ENCODE peak calls at places on chromosome 4, in seven cellular contexts. One of them, this sample, is unnamed.
A peak's percentile ranks its signal among the peaks of the same experiment; 100 is the strongest.

GRCh38 chr4:145042601-145043000 is 55.4 kb downstream of the ANAPC10 start:
- DNase-seq in fibroblast of lung: peak; percentile 37
- DNase-seq in IMR-90: no peak
- DNase-seq in mammary epithelial cell: no peak
- DNase-seq in HCT116: no peak
- DNase-seq in right lobe of liver: no peak
- DNase-seq in SJSA1: peak; percentile 74
- DNase-seq in this sample: no peak

GRCh38 chr4:185464184-185464583 is 7.3 kb downstream of the CCDC110 start:
- DNase-seq in IMR-90: no peak
- DNase-seq in mammary epithelial cell: no peak
- DNase-seq in fibroblast of lung: no peak
- DNase-seq in SJSA1: no peak
- DNase-seq in right lobe of liver: no peak
- DNase-seq in HCT116: no peak
- DNase-seq in this sample: no peak

GRCh38 chr4:84171871-84172270 is 327.2 kb downstream of the NKX6-1 start:
- DNase-seq in fibroblast of lung: no peak
- DNase-seq in IMR-90: no peak
- DNase-seq in HCT116: no peak
- DNase-seq in SJSA1: no peak
- DNase-seq in right lobe of liver: no peak
- DNase-seq in mammary epithelial cell: peak; percentile 15
- DNase-seq in this sample: no peak

GRCh38 chr4:102598102-102598758 is 97.1 kb downstream of the NFKB1 start:
- DNase-seq in SJSA1: no peak
- DNase-seq in fibroblast of lung: peak; percentile 69
- DNase-seq in mammary epithelial cell: no peak
- DNase-seq in right lobe of liver: no peak
- DNase-seq in HCT116: no peak
- DNase-seq in IMR-90: peak; percentile 45
- DNase-seq in this sample: no peak

GRCh38 chr4:37604464-37604863 is 81.7 kb downstream of the RELL1 start:
- DNase-seq in SJSA1: peak; percentile 4
- DNase-seq in IMR-90: peak; percentile 68
- DNase-seq in right lobe of liver: no peak
- DNase-seq in mammary epithelial cell: peak; percentile 30
- DNase-seq in fibroblast of lung: peak; percentile 62
- DNase-seq in HCT116: peak; percentile 37
- DNase-seq in this sample: peak; percentile 73

GRCh38 chr4:137819964-137820383 is 287.7 kb upstream of the PCDH18 start:
- DNase-seq in fibroblast of lung: peak; percentile 55
- DNase-seq in IMR-90: peak; percentile 65
- DNase-seq in SJSA1: peak; percentile 25
- DNase-seq in mammary epithelial cell: peak; percentile 57
- DNase-seq in right lobe of liver: no peak
- DNase-seq in HCT116: peak; percentile 50
- DNase-seq in this sample: peak; percentile 12

GRCh38 chr4:123327346-123327745 is 69.2 kb upstream of the SPRY1 start:
- DNase-seq in mammary epithelial cell: no peak
- DNase-seq in fibroblast of lung: peak; percentile 42
- DNase-seq in IMR-90: no peak
- DNase-seq in SJSA1: no peak
- DNase-seq in HCT116: no peak
- DNase-seq in right lobe of liver: no peak
- DNase-seq in this sample: no peak

GRCh38 chr4:25011135-25011866 is 19.4 kb downstream of the LGI2 start:
- DNase-seq in HCT116: no peak
- DNase-seq in IMR-90: no peak
- DNase-seq in mammary epithelial cell: no peak
- DNase-seq in SJSA1: no peak
- DNase-seq in right lobe of liver: no peak
- DNase-seq in fibroblast of lung: no peak
- DNase-seq in this sample: no peak

GRCh38 chr4:5186584-5187170 is 135.4 kb downstream of the STK32B start:
- DNase-seq in IMR-90: no peak
- DNase-seq in right lobe of liver: no peak
- DNase-seq in mammary epithelial cell: no peak
- DNase-seq in SJSA1: no peak
- DNase-seq in HCT116: no peak
- DNase-seq in fibroblast of lung: no peak
- DNase-seq in this sample: no peak

GRCh38 chr4:5511791-5512190 is 196.6 kb downstream of the EVC2 start:
- DNase-seq in fibroblast of lung: peak; percentile 51
- DNase-seq in SJSA1: no peak
- DNase-seq in right lobe of liver: no peak
- DNase-seq in IMR-90: peak; percentile 63
- DNase-seq in mammary epithelial cell: peak; percentile 43
- DNase-seq in HCT116: no peak
- DNase-seq in this sample: no peak

GRCh38 chr4:112287258-112287873 is 1.7 kb upstream of the TIFA start:
- DNase-seq in HCT116: no peak
- DNase-seq in SJSA1: no peak
- DNase-seq in IMR-90: no peak
- DNase-seq in mammary epithelial cell: no peak
- DNase-seq in right lobe of liver: no peak
- DNase-seq in fibroblast of lung: no peak
- DNase-seq in this sample: no peak
- H3K4me3 ChIP-seq in HCT116: no peak overlapping the region
- H3K4me3 ChIP-seq in SJSA1: no peak overlapping the region
- H3K4me3 ChIP-seq in IMR-90: no peak overlapping the region
- H3K4me3 ChIP-seq in mammary epithelial cell: no peak overlapping the region
- H3K4me3 ChIP-seq in right lobe of liver: no peak overlapping the region
- H3K4me3 ChIP-seq in fibroblast of lung: no peak overlapping the region
- H3K4me3 ChIP-seq in this sample: no peak overlapping the region

GRCh38 chr4:41455215-41455614 is 82.7 kb upstream of the LIMCH1 start:
- DNase-seq in mammary epithelial cell: no peak
- DNase-seq in fibroblast of lung: no peak
- DNase-seq in SJSA1: no peak
- DNase-seq in HCT116: no peak
- DNase-seq in right lobe of liver: no peak
- DNase-seq in IMR-90: no peak
- DNase-seq in this sample: no peak
- H3K4me1 ChIP-seq in mammary epithelial cell: no peaks in the 10 kb centered on the region
- H3K4me1 ChIP-seq in fibroblast of lung: no peaks in the 10 kb centered on the region
- H3K4me1 ChIP-seq in SJSA1: peaks cover 10% of the 10 kb centered on the region
- H3K4me1 ChIP-seq in HCT116: no peaks in the 10 kb centered on the region
- H3K4me1 ChIP-seq in right lobe of liver: no peaks in the 10 kb centered on the region
- H3K4me1 ChIP-seq in IMR-90: no peaks in the 10 kb centered on the region
- H3K4me1 ChIP-seq in this sample: peaks cover 25% of the 10 kb centered on the region

DNA sequence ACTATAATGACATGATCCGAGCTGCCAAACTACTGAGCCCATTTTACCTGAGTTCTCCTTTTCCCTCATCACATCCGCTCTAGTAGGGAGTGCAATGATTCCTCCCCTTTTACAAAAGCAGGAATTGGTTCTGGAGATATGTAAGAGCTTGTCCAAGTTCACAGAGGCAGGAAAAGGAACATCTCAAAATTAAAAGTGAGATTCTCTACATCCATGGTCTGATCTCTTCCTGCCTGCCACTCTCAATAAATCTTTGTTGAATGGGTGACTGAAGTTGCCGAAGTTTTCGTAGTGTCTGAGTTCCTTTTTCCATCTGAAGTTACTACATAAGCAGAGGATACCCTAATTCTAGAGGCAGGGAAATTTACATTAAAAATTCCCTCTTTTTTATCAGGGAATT is at the start of gene FGFBP1:
- DNase-seq in IMR-90: no peak
- DNase-seq in right lobe of liver: no peak
- DNase-seq in SJSA1: no peak
- DNase-seq in mammary epithelial cell: no peak
- DNase-seq in HCT116: no peak
- DNase-seq in fibroblast of lung: no peak
- DNase-seq in this sample: no peak
- H3K4me3 ChIP-seq in IMR-90: no peak within 1 kb of the TSS
- H3K4me3 ChIP-seq in right lobe of liver: no peak within 1 kb of the TSS
- H3K4me3 ChIP-seq in SJSA1: no peak within 1 kb of the TSS
- H3K4me3 ChIP-seq in mammary epithelial cell: peak within 1 kb of the TSS; percentile 75
- H3K4me3 ChIP-seq in HCT116: peak within 1 kb of the TSS; percentile 18
- H3K4me3 ChIP-seq in fibroblast of lung: no peak within 1 kb of the TSS
- H3K4me3 ChIP-seq in this sample: peak within 1 kb of the TSS; percentile 34

DNA sequence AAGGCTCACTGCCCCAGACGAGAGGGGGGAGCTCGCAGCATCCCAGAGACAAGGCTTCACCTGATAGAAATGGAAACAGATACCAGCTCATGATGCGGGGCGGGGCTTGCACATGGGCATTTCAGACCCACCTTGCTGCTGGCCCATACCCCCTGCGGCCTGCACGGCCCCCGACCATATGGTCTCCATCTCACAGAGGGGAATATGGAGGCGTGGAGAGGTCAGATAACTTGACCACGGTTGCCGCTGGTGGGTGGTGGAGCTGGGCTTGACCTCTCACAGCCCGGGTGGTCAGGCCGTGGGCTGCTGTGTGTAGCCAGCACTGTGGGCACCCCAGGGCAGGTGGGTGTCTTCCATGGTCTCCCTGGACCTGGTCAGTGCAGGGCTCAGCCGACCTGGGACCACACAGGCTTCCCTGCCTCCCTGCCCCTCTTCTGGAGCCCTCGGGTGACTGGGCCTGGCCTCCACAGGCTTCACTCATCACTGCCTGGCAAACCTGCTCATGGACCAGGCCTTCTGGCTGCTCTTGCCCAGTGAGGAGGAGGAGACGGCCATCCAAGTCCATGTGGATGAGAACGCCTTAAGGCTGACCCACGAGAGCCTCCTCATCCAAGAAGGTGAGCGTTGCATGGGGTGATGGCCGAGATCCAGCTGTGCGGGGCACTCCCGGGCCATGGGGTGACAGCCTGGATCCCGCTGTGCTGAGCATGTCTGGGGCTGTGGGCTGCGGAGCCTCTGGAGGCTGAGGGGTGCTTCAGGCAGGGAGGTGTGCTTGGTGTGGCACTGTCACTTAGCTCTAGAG is 16.8 kb downstream of the SH3TC1 start:
- DNase-seq in fibroblast of lung: no peak
- DNase-seq in right lobe of liver: no peak
- DNase-seq in mammary epithelial cell: no peak
- DNase-seq in SJSA1: no peak
- DNase-seq in HCT116: no peak
- DNase-seq in IMR-90: no peak
- DNase-seq in this sample: no peak
- H3K4me1 ChIP-seq in fibroblast of lung: peaks cover 3% of the 10 kb centered on the region
- H3K4me1 ChIP-seq in right lobe of liver: peaks cover 15% of the 10 kb centered on the region
- H3K4me1 ChIP-seq in mammary epithelial cell: no peaks in the 10 kb centered on the region
- H3K4me1 ChIP-seq in SJSA1: no peaks in the 10 kb centered on the region
- H3K4me1 ChIP-seq in HCT116: peaks cover 6% of the 10 kb centered on the region
- H3K4me1 ChIP-seq in IMR-90: peaks cover 3% of the 10 kb centered on the region
- H3K4me1 ChIP-seq in this sample: no peaks in the 10 kb centered on the region

DNA sequence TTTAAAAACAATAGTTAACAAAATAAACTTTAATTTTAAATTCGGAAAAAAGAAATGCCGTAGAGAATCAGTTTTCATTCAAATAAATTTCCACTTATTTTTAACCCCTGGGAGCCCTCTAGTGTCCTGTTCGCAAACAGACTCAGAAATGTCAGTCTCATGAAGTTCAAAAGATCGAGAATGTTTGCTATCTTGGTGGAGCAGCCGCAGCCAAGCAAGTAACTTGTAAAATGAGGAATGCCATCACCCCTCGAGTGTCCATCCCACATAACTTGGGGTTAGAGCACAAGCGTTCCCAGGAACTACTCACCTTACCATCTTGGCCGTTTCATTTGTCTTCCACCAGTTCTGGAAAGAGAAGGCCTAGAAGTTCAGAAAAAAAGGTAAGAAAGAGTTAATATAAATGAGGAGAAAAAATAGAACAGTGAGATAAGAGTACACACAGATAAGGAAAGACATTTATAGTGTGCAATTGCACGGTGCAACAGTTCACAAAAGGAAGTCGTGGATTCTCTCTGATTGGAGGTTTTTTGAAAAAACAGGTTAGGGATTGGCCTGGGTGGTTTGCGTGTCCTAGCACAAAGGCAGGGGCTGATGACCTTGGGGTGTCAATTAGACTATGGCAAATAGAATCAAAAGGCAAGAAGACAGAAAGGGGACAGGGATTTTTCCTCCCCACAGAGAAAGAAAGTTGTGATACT is at the start of gene GASK1B:
- DNase-seq in right lobe of liver: no peak
- DNase-seq in HCT116: peak; percentile 49
- DNase-seq in IMR-90: peak; percentile 64
- DNase-seq in SJSA1: peak; percentile 56
- DNase-seq in mammary epithelial cell: peak; percentile 42
- DNase-seq in fibroblast of lung: peak; percentile 86
- DNase-seq in this sample: peak; percentile 37
- H3K4me3 ChIP-seq in right lobe of liver: peak within 1 kb of the TSS; percentile 27
- H3K4me3 ChIP-seq in HCT116: peak within 1 kb of the TSS; percentile 17
- H3K4me3 ChIP-seq in IMR-90: peak within 1 kb of the TSS; percentile 30
- H3K4me3 ChIP-seq in SJSA1: peak within 1 kb of the TSS; percentile 13
- H3K4me3 ChIP-seq in mammary epithelial cell: peak within 1 kb of the TSS; percentile 80
- H3K4me3 ChIP-seq in fibroblast of lung: peak within 1 kb of the TSS; percentile 69
- H3K4me3 ChIP-seq in this sample: no peak within 1 kb of the TSS

DNA sequence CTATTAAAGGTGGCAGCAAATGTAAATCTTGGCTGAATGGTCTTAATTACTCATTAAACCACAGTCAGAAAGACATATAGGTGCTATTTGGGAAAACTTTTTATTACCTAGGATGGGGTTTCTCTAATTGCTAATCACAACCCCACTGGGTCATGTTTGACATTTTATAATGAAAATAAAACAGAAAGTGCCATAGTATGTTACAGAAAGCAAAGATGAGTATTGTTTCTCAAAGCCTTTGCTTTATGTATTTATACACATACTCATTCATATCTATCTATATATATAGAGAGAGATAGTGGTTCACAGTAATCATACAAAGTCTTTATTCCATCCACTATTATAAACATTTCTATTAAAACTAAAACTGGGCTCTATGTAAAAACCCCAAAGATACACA is 18.2 kb downstream of the TMEM184C start:
- DNase-seq in HCT116: no peak
- DNase-seq in SJSA1: no peak
- DNase-seq in mammary epithelial cell: no peak
- DNase-seq in fibroblast of lung: no peak
- DNase-seq in right lobe of liver: no peak
- DNase-seq in IMR-90: no peak
- DNase-seq in this sample: no peak
- H3K4me1 ChIP-seq in HCT116: no peaks in the 10 kb centered on the region
- H3K4me1 ChIP-seq in SJSA1: peaks cover 5% of the 10 kb centered on the region
- H3K4me1 ChIP-seq in mammary epithelial cell: no peaks in the 10 kb centered on the region
- H3K4me1 ChIP-seq in fibroblast of lung: no peaks in the 10 kb centered on the region
- H3K4me1 ChIP-seq in right lobe of liver: no peaks in the 10 kb centered on the region
- H3K4me1 ChIP-seq in IMR-90: no peaks in the 10 kb centered on the region
- H3K4me1 ChIP-seq in this sample: no peaks in the 10 kb centered on the region

This sample was measured in PC-9.